ENCODE peak calls at places on chromosomes 4 and X, in four cellular contexts. R is fibroblast of lung, K is sigmoid colon, B is body of pancreas. E is an unnamed sample.
A peak's percentile ranks its signal among the peaks of the same experiment; 100 is the strongest.

GRCh38 chrX:102841706-102842003 is 95.4 kb upstream of the RAB40AL start:
- DNase-seq in R (no peak), K (no peak), B (no peak), E (no peak)

GRCh38 chr4:122854860-122855259 is 28.2 kb downstream of the FGF2 start:
- DNase-seq in R (no peak), K (no peak), B (no peak), E (no peak)

GRCh38 chr4:73868206-73869129 is 725 bp upstream of the CXCL1 start:
- DNase-seq in R (peak; percentile 29), K (peak; percentile 57), B (no peak), E (peak; percentile 46)

GRCh38 chr4:3442959-3443749 is 1.4 kb downstream of the HGFAC start:
- DNase-seq in R (peak; percentile 14), K (no peak), B (peak; percentile 64), E (no peak)

GRCh38 chr4:71011451-71011850 is 18.0 kb downstream of the DCK start:
- DNase-seq in R (no peak), K (no peak), B (no peak), E (no peak)

GRCh38 chrX:133544105-133544504 is 128.8 kb upstream of the GPC4 start:
- DNase-seq in R (peak; percentile 62), K (no peak), B (peak; percentile 32), E (no peak)

GRCh38 chr4:62191446-62191845 is 991.3 kb downstream of the ADGRL3 start:
- DNase-seq in R (no peak), K (no peak), B (no peak), E (no peak)

GRCh38 chr4:31089815-31090214 is 369.6 kb downstream of the PCDH7 start:
- DNase-seq in R (peak; percentile 75), K (no peak), B (peak; percentile 35), E (no peak)

GRCh38 chr4:145840162-145840768 is 98.4 kb downstream of the ZNF827 start:
- DNase-seq in R (peak; percentile 64), K (no peak), B (no peak), E (no peak)

GRCh38 chr4:112979881-112980421 is 69.5 kb upstream of the ANK2 start:
- DNase-seq in R (no peak), K (no peak), B (no peak), E (no peak)

DNA sequence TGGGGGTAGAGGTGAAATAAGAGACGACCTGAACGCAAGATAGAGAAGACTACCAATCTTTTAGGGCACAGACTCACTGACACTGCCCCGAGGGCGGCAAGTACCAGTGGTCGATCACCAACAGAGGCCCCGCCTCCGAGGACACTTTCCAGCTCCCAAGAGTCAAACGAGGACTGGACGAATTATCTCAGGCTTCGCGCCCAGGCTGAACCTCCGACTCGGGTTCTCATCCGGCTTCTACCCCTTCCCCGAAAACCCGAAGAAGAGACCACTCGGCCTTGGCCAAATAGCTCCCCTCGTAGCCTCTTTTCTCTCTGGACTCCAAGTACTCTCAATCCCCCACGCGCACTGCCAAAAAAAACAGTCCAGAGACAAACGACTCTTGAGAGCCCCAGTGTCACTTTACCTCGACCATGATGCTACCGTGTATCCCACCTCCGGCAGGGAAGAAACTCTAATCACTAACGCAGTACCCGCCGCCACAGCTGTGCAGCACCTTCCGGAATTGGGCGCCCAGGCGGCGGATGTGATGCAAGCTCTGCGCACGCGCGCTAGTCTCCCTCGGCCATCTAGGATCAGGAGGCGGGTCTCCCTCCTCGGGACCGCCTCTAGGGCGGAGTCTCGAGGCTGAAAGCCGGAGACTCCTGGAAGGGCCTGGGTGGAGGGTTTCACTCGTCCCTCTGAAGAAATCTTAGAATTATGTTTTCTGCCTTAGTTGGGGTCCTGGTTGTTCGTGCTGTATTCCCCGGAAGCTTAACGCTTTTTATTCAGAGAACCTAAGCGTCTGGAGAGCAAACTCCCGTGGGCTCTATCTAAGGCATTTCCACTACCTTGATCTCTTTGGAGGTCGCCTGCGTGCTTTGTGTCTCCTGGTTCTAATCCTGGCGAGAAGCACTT is at the start of gene PLRG1:
- DNase-seq in R (peak; percentile 93), K (peak; percentile 98), B (peak; percentile 99), E (peak; percentile 94)
- TF ChIP-seq CTCF in R (no peak), K (peak; percentile 7), B (no peak), E (no peak)

DNA sequence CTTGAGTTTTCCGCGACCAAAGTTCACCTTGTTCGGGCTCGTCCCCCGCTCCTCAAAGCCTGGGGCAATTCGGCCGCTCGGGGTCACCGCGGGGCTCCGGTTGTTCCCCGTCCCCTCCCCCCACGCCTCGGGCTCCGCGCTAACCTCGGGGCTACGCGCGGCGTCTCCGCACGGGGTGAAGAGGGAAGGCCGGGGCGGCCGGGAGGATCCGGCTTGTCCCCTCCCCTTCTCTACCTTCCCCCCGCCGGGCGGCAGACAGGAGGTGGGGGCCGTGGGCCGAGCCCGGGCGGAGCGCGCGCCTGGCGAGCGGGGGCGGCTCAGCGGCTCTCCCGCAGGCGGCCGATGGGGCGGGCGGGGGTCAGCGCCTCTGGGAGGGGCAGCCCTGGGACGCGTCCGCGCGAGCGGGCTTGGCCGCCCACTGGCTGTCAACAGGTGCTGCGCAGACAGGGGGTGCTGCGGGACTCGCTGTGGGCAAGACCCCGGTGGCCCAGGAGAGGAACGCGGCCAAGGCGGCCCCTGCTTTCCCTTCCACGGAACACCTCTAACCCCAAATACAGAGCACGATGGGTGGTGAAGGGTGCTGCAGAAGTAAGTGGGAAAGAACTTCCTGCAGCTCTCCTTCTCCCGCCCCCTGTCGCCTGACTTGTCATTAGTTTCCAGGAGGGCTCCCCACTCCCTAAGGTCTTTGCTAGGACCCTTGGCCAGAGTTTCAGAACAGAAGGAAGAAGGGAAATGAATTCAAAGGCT is at the start of gene PDGFC:
- DNase-seq in R (peak; percentile 64), K (peak; percentile 91), B (peak; percentile 84), E (peak; percentile 94)
- TF ChIP-seq CTCF in R (peak; percentile 33), K (no peak), B (no peak), E (peak; percentile 30)

GRCh38 chr4:67126115-67126514 is 419.2 kb downstream of the CENPC start:
- DNase-seq in R (no peak), K (no peak), B (no peak), E (no peak)

GRCh38 chr4:67122029-67122428 is 423.3 kb downstream of the CENPC start:
- DNase-seq in R (no peak), K (no peak), B (no peak), E (no peak)
- TF ChIP-seq CTCF in R (no peak), K (no peak), B (no peak), E (no peak)

DNA sequence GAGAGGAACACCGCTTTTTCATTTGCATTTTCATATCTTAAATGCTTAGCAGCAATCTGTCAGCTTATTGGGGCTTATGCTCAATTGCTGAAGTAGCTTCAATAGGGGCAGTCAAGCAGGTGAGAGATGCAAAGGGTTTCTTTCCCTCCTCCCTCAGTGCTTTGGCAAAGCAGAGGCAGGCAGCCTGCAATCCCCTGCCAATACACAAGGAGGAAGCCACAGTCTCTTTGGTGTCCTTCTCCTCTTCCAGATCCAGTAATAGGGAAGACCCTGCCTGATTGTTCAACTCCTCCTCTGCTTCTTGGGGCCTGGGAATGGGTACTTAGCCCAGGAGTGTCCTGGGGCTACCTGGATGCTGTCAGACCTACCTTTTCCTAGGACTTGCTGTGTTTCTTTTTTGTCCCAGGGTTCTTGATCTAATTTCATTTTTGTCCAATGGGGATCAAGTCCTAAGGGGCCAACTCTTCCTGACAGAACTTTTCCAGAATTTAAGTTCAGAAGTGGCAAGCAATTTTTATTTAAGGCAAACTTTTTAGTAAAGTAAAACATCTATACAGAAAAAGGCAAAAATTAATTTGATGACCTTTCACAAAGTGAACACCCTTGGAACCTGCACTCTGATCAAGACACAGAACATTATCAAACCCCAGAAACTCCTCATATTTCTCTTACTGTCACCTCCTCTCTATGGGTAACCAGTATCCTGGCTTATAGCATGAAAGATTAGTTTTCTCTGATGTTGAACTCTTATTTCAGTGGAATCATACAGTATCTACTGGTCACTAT is 260.3 kb downstream of the PPP3CA start:
- DNase-seq in R (no peak), K (no peak), B (no peak), E (no peak)
- TF ChIP-seq CTCF in R (no peak), K (no peak), B (no peak), E (peak; percentile 20)

GRCh38 chrX:112527903-112528302 is 151.8 kb downstream of the LHFPL1 start:
- DNase-seq in R (no peak), K (no peak), B (no peak), E (no peak)
- TF ChIP-seq CTCF in R (no peak), K (no peak), B (no peak), E (no peak)

GRCh38 chr4:169807934-169808333 is 50.2 kb upstream of the HPF1 start:
- DNase-seq in R (no peak), K (no peak), B (no peak), E (no peak)

GRCh38 chr4:169815606-169816005 is 57.9 kb upstream of the HPF1 start:
- DNase-seq in R (no peak), K (no peak), B (no peak), E (peak; percentile 8)

GRCh38 chr4:169810325-169811323 is 52.9 kb upstream of the HPF1 start:
- DNase-seq in R (peak; percentile 89), K (no peak), B (peak; percentile 38), E (peak; percentile 54)

DNA sequence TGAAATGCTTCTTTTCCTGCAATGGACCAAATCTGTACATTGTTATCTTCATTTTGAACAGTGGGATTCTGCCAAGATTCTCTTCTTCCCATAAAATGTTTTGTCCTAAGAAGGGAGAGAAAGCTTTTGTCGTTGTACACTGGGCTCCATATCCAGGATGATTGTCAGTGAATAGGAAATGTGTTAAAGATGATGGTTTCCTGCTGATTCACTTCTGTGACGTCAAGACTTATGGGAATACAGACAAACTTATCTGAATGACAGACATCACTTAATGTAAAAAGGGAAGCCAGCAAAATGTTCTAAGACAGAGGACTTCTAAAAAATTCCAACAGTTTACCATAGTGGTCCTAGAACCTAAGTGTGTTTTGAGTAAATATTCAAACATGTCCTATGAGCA is 53.7 kb upstream of the HPF1 start:
- DNase-seq in R (no peak), K (no peak), B (no peak), E (no peak)
- TF ChIP-seq CTCF in R (no peak), K (no peak), B (no peak), E (no peak)

GRCh38 chrX:153922932-153923857 is 2.9 kb downstream of the ARHGAP4 start:
- DNase-seq in R (peak; percentile 63), K (peak; percentile 94), B (peak; percentile 95), E (peak; percentile 37)
- TF ChIP-seq CTCF in R (peak; percentile 62), K (peak; percentile 20), B (peak; percentile 43), E (peak; percentile 23)

E was measured in foreskin fibroblast.